ENCODE peak calls at places on chromosomes 7 and 10, in seven cellular contexts. D is activated CD4-positive, alpha-beta T cell treated with anti-CD3 and anti-CD28 coated beads for 24 hours; R is ecto neural progenitor cell; E is stimulated activated CD4-positive, alpha-beta T cell treated with anti-CD3 and anti-CD28 coated beads, Interleukin-2, amount 100 ng/mL, for 4 hours; I is CD8-positive, alpha-beta T cell; T is T-helper 17 cell; O is fibroblast of lung. H is an unnamed sample.

GRCh38 chr7:3025616-3026015 is 18.1 kb downstream of the CARD11 start:
- DNase-seq in D (no peak), R (no peak), E (no peak), I (no peak), T (no peak), O (no peak), H (no peak)

GRCh38 chr10:652226-652625 is 37.2 kb downstream of the DIP2C start:
- DNase-seq in D (no peak), R (no peak), E (no peak), I (no peak), T (no peak), O (no peak), H (no peak)

GRCh38 chr7:130356760-130357611 is 12.4 kb downstream of the CPA5 start:
- DNase-seq in D (no peak), R (no peak), E (no peak), I (no peak), T (no peak), O (peak; percentile 94), H (peak; percentile 76)

GRCh38 chr10:21700474-21700873 is 166.4 kb downstream of the MLLT10 start:
- DNase-seq in D (no peak), R (no peak), E (no peak), I (no peak), T (no peak), O (no peak), H (no peak)

GRCh38 chr7:106583133-106583532 is 77.8 kb downstream of the CCDC71L start:
- DNase-seq in D (no peak), R (no peak), E (no peak), I (no peak), T (no peak), O (peak; percentile 36), H (no peak)

GRCh38 chr7:75928600-75928939 is 13.6 kb downstream of the POR start:
- DNase-seq in D (no peak), R (no peak), E (no peak), I (peak; percentile 37), T (no peak), O (no peak), H (no peak)

GRCh38 chr7:28573751-28574295 is 161.5 kb downstream of the CREB5 start:
- DNase-seq in D (no peak), R (no peak), E (no peak), I (no peak), T (no peak), O (peak; percentile 92), H (peak; percentile 17)

GRCh38 chr7:112383671-112384417 is 66.4 kb upstream of the IFRD1 start:
- DNase-seq in D (no peak), R (no peak), E (no peak), I (no peak), T (no peak), O (peak; percentile 10), H (no peak)

GRCh38 chr10:61470730-61471129 is 17.5 kb upstream of the TMEM26 start:
- DNase-seq in D (no peak), R (no peak), E (no peak), I (no peak), T (no peak), O (no peak), H (no peak)

GRCh38 chr10:101450277-101451080 is 96.5 kb downstream of the BTRC start:
- DNase-seq in D (no peak), R (no peak), E (no peak), I (no peak), T (no peak), O (no peak), H (no peak)

GRCh38 chr10:60732240-60733188 is 45.8 kb upstream of the CDK1 start:
- DNase-seq in D (no peak), R (peak; percentile 54), E (no peak), I (peak; percentile 21), T (peak; percentile 32), O (no peak), H (peak; percentile 35)